ENCODE peak calls at places on chromosomes 4 and X, in five cellular contexts. I, S, T, B and O are unnamed samples.

GRCh38 chr4:40575846-40576245 is 53.8 kb downstream of the RBM47 start:
- DNase-seq in I (no peak), S (no peak), T (no peak), B (no peak), O (no peak)

GRCh38 chrX:24668111-24668510 is 21.0 kb upstream of the PCYT1B start:
- DNase-seq in I (no peak), S (no peak), T (no peak), B (no peak), O (no peak)

GRCh38 chr4:113921089-113921842 is 58.2 kb downstream of the ARSJ start:
- DNase-seq in I (peak), S (no peak), T (no peak), B (no peak), O (no peak)

GRCh38 chr4:6655924-6656323 is 15.4 kb downstream of the MRFAP1 start:
- DNase-seq in I (no peak), S (no peak), T (no peak), B (no peak), O (no peak)

GRCh38 chr4:65665951-65666523 is 4.3 kb downstream of the EPHA5 start:
- DNase-seq in I (peak), S (no peak), T (no peak), B (no peak), O (no peak)

GRCh38 chr4:7000421-7001176 is 42.6 kb upstream of the TADA2B start:
- DNase-seq in I (no peak), S (no peak), T (no peak), B (no peak), O (no peak)

GRCh38 chr4:91734682-91735081 is 569.1 kb upstream of the GRID2 start:
- DNase-seq in I (no peak), S (no peak), T (no peak), B (no peak), O (no peak)

GRCh38 chr4:165700855-165701254 is 172.2 kb upstream of the TLL1 start:
- DNase-seq in I (no peak), S (no peak), T (no peak), B (peak), O (no peak)

GRCh38 chrX:36241397-36241796 is 321.9 kb downstream of the CFAP47 start:
- DNase-seq in I (no peak), S (no peak), T (no peak), B (no peak), O (no peak)

DNA sequence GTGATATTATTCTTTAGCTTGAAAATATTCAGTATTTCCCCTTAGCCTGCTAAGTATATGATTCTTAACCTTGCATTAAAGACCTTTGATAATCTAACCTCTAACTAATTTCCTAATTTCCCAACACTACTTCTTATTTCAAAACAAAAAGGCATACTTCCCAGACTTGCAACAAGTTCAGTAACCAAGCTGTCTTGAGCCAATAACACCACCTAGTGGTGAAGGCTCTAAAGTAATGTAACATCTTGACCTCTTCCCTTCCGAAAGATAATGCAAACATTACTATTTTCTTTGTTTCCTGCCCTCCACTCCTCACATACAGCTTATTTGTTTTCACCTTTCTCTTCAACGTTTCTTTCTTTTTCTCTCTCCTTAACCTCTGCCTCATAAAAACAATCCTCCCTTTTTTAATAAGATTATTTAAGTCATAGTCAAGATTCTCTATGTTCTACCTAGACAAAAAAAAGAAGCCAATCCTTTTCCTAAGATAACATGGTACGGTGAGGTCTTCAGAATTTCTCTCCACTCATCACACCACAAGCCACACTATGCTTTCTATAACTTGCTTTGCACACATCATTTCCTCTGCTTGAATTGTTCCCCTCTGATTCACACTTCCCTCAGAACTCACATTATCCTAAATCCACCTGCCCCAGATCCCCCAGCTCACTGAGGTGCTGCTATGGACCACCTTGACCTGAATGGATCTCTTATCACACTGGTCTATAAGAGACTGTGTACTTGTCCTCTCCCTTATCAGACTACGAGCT is 3.5 kb downstream of the FAT1 start:
- DNase-seq in I (peak), S (no peak), T (no peak), B (peak), O (peak)
- TF ChIP-seq CTCF in I (peak), S (no peak), T (no peak), B (peak), O (no peak)

GRCh38 chr4:57553695-57554094 is 443.5 kb upstream of the IGFBP7 start:
- DNase-seq in I (no peak), S (no peak), T (no peak), B (no peak), O (no peak)
- TF ChIP-seq CTCF in I (no peak), S (no peak), T (no peak), B (no peak), O (no peak)

GRCh38 chr4:31793907-31794306 is 1073.7 kb downstream of the PCDH7 start:
- DNase-seq in I (peak), S (no peak), T (no peak), B (no peak), O (no peak)
- TF ChIP-seq CTCF in I (peak), S (no peak), T (no peak), B (peak), O (no peak)

DNA sequence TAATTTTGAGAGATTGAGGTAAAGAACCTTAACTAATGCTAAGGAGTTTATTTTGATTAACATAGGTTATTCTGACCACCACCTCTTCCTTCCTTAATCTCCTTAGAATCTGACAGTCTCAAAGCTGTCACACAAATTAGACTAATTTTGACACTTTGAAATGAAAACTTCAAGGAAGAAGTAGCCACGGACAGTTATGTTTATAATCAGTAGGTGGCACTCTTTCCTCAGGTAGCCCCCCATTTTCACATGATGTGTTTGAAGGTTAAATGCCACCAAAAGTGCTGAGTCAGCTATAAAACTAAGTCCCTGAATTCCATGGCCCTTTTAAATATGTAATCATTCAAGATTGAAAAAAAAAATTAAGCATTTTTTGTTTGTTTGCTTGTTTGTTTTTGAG is 22.4 kb downstream of the TMEM33 start:
- DNase-seq in I (no peak), S (no peak), T (no peak), B (no peak), O (no peak)
- TF ChIP-seq CTCF in I (peak), S (no peak), T (no peak), B (peak), O (no peak)

GRCh38 chrX:152915541-152916241 is 17.8 kb downstream of the ZNF185 start:
- DNase-seq in I (peak), S (no peak), T (no peak), B (peak), O (peak)
- TF ChIP-seq CTCF in I (peak), S (no peak), T (no peak), B (peak), O (peak)

GRCh38 chr4:62455871-62456270 is 1255.7 kb downstream of the ADGRL3 start:
- DNase-seq in I (no peak), S (no peak), T (no peak), B (no peak), O (no peak)

GRCh38 chr4:62449538-62449937 is 1249.4 kb downstream of the ADGRL3 start:
- DNase-seq in I (no peak), S (no peak), T (no peak), B (no peak), O (no peak)

GRCh38 chr4:62457356-62457755 is 1257.2 kb downstream of the ADGRL3 start:
- DNase-seq in I (no peak), S (no peak), T (no peak), B (no peak), O (no peak)

GRCh38 chr4:62450740-62451139 is 1250.6 kb downstream of the ADGRL3 start:
- DNase-seq in I (no peak), S (no peak), T (no peak), B (no peak), O (no peak)

DNA sequence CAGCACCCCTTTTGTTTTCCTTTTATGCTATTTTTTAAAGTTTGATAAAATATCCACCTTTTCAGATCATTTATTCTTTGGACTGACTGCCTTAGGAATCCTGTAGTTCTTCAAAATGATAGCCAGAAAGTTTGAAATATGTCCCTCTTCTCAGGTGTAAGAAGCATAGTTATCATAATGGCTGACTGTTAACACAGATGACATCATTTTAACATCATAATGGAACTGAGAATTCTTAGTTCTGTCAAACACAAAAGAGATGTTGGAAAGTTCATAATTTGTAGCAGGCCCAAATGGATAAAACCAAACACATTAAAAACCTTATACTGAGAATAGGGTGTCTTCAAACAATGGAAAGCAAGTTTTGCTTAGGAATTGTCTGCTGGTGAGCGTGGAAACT is 1254.4 kb downstream of the ADGRL3 start:
- DNase-seq in I (no peak), S (no peak), T (no peak), B (no peak), O (no peak)
- TF ChIP-seq CTCF in I (no peak), S (no peak), T (no peak), B (no peak), O (no peak)

GRCh38 chr4:37780444-37781133 is 45.9 kb upstream of the PGM2 start:
- DNase-seq in I (peak), S (peak), T (no peak), B (no peak), O (no peak)

DNA sequence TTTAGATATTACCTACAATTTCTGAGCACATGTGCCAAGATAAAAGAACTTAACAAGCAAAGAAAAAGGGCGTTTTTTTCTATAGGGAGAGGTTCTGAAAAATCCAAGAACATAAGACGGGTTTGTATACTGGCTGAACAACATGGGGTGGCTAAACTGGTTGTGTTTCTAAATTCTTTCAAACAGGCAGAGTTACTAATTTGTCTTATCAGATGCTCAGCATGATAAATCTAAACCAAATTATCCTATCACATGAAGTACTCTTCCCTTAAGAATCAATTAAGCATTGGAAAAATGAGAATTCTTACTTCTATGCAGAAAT is 45.4 kb upstream of the PGM2 start:
- DNase-seq in I (no peak), S (no peak), T (no peak), B (no peak), O (no peak)
- TF ChIP-seq CTCF in I (no peak), S (no peak), T (no peak), B (no peak), O (no peak)